ENCODE peak calls at places on chromosomes 4 and X, in six cellular contexts. Z, K, G, U, C and F are unnamed samples.

GRCh38 chr4:120066182-120066524 is 495 bp downstream of the MAD2L1 start:
- DNase-seq in Z (no peak), K (no peak), G (no peak), U (no peak), C (no peak), F (no peak)

GRCh38 chr4:150332086-150332485 is 249.9 kb upstream of the MAB21L2 start:
- DNase-seq in Z (no peak), K (no peak), G (no peak), U (no peak), C (no peak), F (no peak)

GRCh38 chr4:8082517-8083055 is 76.0 kb downstream of the ABLIM2 start:
- DNase-seq in Z (no peak), K (no peak), G (no peak), U (no peak), C (no peak), F (no peak)

GRCh38 chr4:158538176-158538575 is 16.5 kb downstream of the RXFP1 start:
- DNase-seq in Z (no peak), K (no peak), G (peak; percentile 56), U (no peak), C (no peak), F (no peak)

GRCh38 chr4:625631-626031 is 258 bp downstream of the PDE6B start:
- DNase-seq in Z (no peak), K (no peak), G (no peak), U (no peak), C (no peak), F (no peak)

GRCh38 chr4:5036239-5036638 is 15.0 kb upstream of the STK32B start:
- DNase-seq in Z (no peak), K (no peak), G (peak; percentile 68), U (no peak), C (no peak), F (peak; percentile 67)

GRCh38 chr4:8729408-8730149 is 137.0 kb downstream of the CPZ start:
- DNase-seq in Z (peak; percentile 49), K (no peak), G (no peak), U (no peak), C (no peak), F (no peak)

GRCh38 chrX:93874554-93874953 is 200.5 kb downstream of the FAM133A start:
- DNase-seq in Z (no peak), K (no peak), G (peak; percentile 2), U (no peak), C (no peak), F (peak; percentile 0)

GRCh38 chrX:103811858-103812257 is 20.2 kb downstream of the RAB9B start:
- DNase-seq in Z (no peak), K (no peak), G (no peak), U (no peak), C (no peak), F (no peak)

GRCh38 chr4:152246659-152247058 is 289.2 kb downstream of the FBXW7 start:
- DNase-seq in Z (no peak), K (no peak), G (no peak), U (no peak), C (no peak), F (no peak)

GRCh38 chrX:80841259-80841658 is 31.6 kb upstream of the BRWD3 start:
- DNase-seq in Z (no peak), K (no peak), G (no peak), U (no peak), C (no peak), F (no peak)

GRCh38 chr4:14241574-14241973 is 614.0 kb upstream of the BOD1L1 start:
- DNase-seq in Z (no peak), K (no peak), G (peak; percentile 15), U (no peak), C (no peak), F (no peak)

GRCh38 chr4:88751258-88752075 is 53.8 kb upstream of the NAP1L5 start:
- DNase-seq in Z (no peak), K (no peak), G (no peak), U (no peak), C (no peak), F (no peak)

GRCh38 chr4:73066928-73067327 is 2.6 kb downstream of the COX18 start:
- DNase-seq in Z (no peak), K (no peak), G (no peak), U (no peak), C (no peak), F (no peak)

GRCh38 chr4:35963969-35964515 is 280.3 kb downstream of the ARAP2 start:
- DNase-seq in Z (no peak), K (no peak), G (no peak), U (no peak), C (no peak), F (no peak)

GRCh38 chr4:81499840-81500239 is 28.1 kb upstream of the RASGEF1B start:
- DNase-seq in Z (no peak), K (no peak), G (no peak), U (no peak), C (no peak), F (no peak)

GRCh38 chr4:5773271-5773555 is 62.2 kb downstream of the EVC start:
- DNase-seq in Z (no peak), K (no peak), G (no peak), U (no peak), C (no peak), F (peak; percentile 89)

GRCh38 chr4:25817059-25817681 is 45.6 kb downstream of the SEL1L3 start:
- DNase-seq in Z (no peak), K (no peak), G (peak; percentile 68), U (no peak), C (no peak), F (no peak)

DNA sequence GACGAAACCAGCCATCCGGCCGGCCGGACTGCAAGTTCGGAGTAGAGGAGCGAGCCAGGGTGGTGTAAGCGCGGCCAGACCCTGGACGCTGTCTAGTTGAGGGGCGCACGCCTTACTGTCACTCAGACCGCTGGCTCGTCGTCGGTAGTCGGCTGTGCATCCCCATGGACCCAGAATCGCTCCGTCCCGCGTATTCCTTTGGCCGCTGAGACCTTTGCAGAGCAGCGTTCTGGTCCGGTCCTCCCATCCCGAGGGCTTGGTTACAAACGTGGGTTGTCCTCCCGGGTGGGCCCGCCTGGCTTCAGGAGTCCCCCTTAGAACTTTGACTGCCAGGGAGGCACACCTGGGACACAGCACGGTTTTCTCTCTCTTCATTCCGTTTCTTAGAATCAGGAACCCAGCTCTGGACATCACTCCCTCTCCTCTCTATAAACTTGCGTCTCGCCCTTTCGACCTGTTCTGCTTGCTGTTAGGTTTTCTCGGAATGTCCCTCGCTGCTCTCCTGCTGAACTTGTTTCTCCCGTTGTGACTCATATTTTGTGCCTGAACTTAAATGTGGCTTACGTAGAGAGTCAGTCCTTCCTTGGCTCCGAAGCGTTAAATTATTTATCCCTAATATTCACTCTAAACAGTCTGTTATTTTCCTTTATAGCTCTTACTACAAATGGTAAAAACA is 682 bp downstream of the PGM2 start:
- DNase-seq in Z (no peak), K (no peak), G (peak; percentile 49), U (no peak), C (no peak), F (no peak)
- TF ChIP-seq CTCF in Z (no peak), K (no peak), G (no peak), U (no peak), C (no peak), F (no peak)

GRCh38 chrX:65925592-65925991 is 114.3 kb downstream of the VSIG4 start:
- DNase-seq in Z (no peak), K (no peak), G (no peak), U (no peak), C (no peak), F (no peak)

GRCh38 chrX:65921363-65921762 is 118.5 kb downstream of the VSIG4 start:
- DNase-seq in Z (no peak), K (no peak), G (no peak), U (no peak), C (no peak), F (no peak)

GRCh38 chrX:65924938-65925507 is 114.9 kb downstream of the VSIG4 start:
- DNase-seq in Z (no peak), K (no peak), G (no peak), U (no peak), C (no peak), F (no peak)

GRCh38 chrX:65928522-65928921 is 111.4 kb downstream of the VSIG4 start:
- DNase-seq in Z (no peak), K (no peak), G (no peak), U (no peak), C (no peak), F (no peak)

DNA sequence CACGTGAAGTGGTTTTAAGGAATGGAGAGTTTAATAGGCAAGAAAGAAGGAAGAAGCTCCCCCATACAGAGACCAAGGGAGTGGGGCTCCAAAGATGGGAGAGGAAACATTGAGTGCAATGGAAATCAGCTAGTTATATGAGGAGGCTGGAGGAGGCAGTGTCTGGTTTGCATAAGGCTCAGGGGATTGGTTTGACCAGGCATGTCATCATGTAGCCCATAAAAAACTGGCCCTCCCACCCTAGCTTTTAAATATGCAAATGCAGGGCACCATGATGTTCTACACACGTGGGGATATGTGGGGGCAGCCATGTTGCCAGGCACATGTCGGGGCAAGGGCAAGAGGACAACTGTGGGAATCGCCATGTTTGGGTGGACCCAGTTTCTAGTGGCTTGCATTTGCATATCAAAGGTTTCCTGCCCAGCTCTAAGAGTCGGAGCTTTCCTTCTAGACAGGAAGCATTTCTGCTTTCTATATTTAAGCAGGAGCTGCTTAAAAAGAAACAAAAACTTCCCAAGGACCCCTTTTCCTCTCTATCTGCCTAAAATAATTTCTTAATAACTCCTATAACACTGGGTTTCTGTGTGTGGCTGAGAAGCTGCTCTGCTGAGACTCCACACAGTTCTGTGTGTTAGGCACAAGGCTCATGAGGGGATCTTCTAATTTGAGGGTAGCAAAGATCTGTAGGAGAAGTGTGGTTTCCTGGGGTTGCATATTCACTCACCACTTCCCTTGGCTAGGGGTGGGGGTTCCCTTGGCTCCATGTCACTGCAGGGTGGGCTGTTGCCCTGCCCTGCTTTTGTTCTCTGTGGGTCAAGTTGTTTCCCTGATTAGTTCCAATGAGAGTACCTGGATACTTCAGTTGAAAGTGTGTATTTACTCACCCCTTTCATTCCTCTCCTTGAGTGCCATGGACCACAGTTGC is 113.5 kb downstream of the VSIG4 start:
- DNase-seq in Z (no peak), K (no peak), G (no peak), U (peak; percentile 48), C (no peak), F (no peak)
- H3K4me3 ChIP-seq in Z (no peak overlapping the region), K (no peak overlapping the region), G (no peak overlapping the region), U (no peak overlapping the region), C (no peak overlapping the region), F (no peak overlapping the region)

DNA sequence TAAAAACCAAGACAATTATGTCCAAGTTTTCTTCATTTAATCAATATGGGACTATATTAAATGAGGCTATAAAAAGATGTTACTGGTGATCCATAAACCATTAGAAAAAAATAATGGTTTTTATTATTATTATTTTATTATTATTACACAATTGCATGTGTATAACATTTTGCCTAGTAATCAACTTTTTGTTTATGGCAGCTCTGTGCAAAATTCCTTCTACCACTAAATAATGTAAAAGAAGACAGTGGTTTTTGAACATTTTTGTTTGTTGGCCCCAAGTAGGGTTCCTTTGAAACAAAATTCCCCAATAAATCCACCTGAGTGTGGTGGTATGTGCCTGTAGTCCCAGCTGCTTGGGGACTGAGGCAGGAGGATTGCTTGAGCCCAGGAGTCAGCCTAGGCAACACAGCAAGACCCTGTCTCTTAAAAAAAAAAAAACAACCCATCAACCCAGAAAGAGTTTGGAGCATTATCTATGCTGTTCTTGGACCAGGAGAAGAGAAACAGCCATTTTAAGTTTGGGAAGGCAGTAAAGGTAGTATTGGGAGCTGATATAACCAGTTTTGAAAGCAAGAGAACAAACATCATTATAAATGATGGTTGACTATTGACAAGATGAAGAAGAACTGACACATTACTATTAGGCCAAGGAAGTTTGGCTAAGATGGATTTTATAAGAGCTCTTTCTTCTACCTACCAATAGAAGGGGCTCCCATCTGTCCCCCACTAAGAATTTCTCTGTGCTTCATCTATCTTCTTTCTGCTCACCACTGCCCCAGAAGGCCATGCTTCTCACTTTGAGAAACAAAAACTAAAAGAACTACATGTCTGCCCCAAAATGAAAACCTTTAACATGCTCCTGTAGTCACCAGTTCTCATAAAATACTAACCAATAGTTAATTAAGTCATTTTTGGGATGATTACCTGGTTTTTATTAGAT is 2.2 kb downstream of the TMEM156 start:
- DNase-seq in Z (no peak), K (no peak), G (no peak), U (peak; percentile 40), C (no peak), F (no peak)
- TF ChIP-seq CTCF in Z (no peak), K (no peak), G (no peak), U (peak; percentile 13), C (no peak), F (no peak)

GRCh38 chr4:10743357-10743756 is 58.8 kb upstream of the CLNK start:
- DNase-seq in Z (no peak), K (no peak), G (no peak), U (peak; percentile 91), C (no peak), F (no peak)
- H3K4me3 ChIP-seq in Z (no peak overlapping the region), K (no peak overlapping the region), G (no peak overlapping the region), U (peak overlapping the region; percentile 27), C (no peak overlapping the region), F (no peak overlapping the region)